ENCODE peak calls at places on chromosomes 4 and X, in four cellular contexts. N is body of pancreas, O is fibroblast of the aortic adventitia, C is ovary. B is an unnamed sample.

GRCh38 chrX:348461-349117 is 30.0 kb upstream of the GTPBP6 start:
- DNase-seq in C (no peak), O (peak; percentile 5), N (no peak), B (no peak)

GRCh38 chr4:102620697-102621497 is 119.7 kb downstream of the NFKB1 start:
- DNase-seq in C (no peak), N (peak; percentile 71), O (peak; percentile 87), B (no peak)

GRCh38 chr4:82782626-82783025 is 16.0 kb downstream of the SCD5 start:
- DNase-seq in C (no peak), O (no peak), N (no peak), B (no peak)

GRCh38 chr4:74682567-74683359 is 111.6 kb downstream of the BTC start:
- DNase-seq in N (peak; percentile 43), C (no peak), O (peak; percentile 94), B (no peak)

GRCh38 chr4:168021666-168022065 is 70.7 kb upstream of the ANXA10 start:
- DNase-seq in O (peak; percentile 58), C (no peak), N (no peak), B (no peak)

GRCh38 chr4:117560329-117560728 is 474.0 kb upstream of the NDST3 start:
- DNase-seq in C (no peak), O (peak; percentile 1), N (no peak), B (no peak)

GRCh38 chr4:3128976-3129375 is 54.5 kb downstream of the HTT start:
- DNase-seq in C (no peak), N (no peak), O (peak; percentile 56), B (no peak)

GRCh38 chrX:19867411-19867732 is 20.0 kb downstream of the SH3KBP1 start:
- DNase-seq in C (no peak), N (no peak), O (peak; percentile 70), B (no peak)

GRCh38 chr4:26321326-26322276 is 787 bp downstream of the RBPJ start:
- DNase-seq in O (peak; percentile 47), N (peak; percentile 36), C (no peak), B (peak; percentile 40)

GRCh38 chr4:6892190-6892908 is 17.3 kb upstream of the TBC1D14 start:
- DNase-seq in O (peak; percentile 57), N (no peak), C (no peak), B (no peak)

GRCh38 chr4:112167790-112168189 is 22.5 kb downstream of the FAM241A start:
- DNase-seq in C (no peak), O (no peak), N (no peak), B (no peak)

GRCh38 chr4:119627267-119628190 is 1.1 kb downstream of the PDE5A start:
- DNase-seq in O (peak; percentile 80), N (peak; percentile 70), C (peak; percentile 64), B (peak; percentile 81)

GRCh38 chrX:103413981-103414380 is 37.6 kb downstream of the BEX3 start:
- DNase-seq in C (no peak), N (no peak), O (no peak), B (no peak)

GRCh38 chr4:94887027-94887426 is 129.3 kb downstream of the BMPR1B start:
- DNase-seq in C (no peak), N (no peak), O (no peak), B (no peak)

GRCh38 chr4:15413010-15413622 is 14.7 kb upstream of the C1QTNF7 start:
- DNase-seq in C (no peak), O (peak; percentile 54), N (no peak), B (no peak)

GRCh38 chrX:129769467-129770154 is 10.1 kb upstream of the SASH3 start:
- DNase-seq in O (no peak), N (no peak), C (no peak), B (no peak)

GRCh38 chr4:1015179-1015578 is 3.8 kb downstream of the FGFRL1 start:
- DNase-seq in O (no peak), N (no peak), C (no peak), B (no peak)

GRCh38 chr4:151046609-151047008 is 31.5 kb upstream of the LRBA start:
- DNase-seq in N (no peak), C (no peak), O (no peak), B (no peak)

GRCh38 chr4:151048913-151049312 is 33.8 kb upstream of the LRBA start:
- DNase-seq in O (no peak), N (no peak), C (no peak), B (no peak)

GRCh38 chr4:151049430-151049884 is 34.4 kb upstream of the LRBA start:
- DNase-seq in O (no peak), C (no peak), N (no peak), B (no peak)

GRCh38 chr4:151043803-151044535 is 28.9 kb upstream of the LRBA start:
- DNase-seq in N (no peak), C (no peak), O (no peak), B (no peak)

GRCh38 chr4:151045907-151046306 is 30.8 kb upstream of the LRBA start:
- DNase-seq in C (no peak), N (no peak), O (no peak), B (peak; percentile 22)
- TF ChIP-seq CTCF in C (no peak), N (peak; percentile 31), O (no peak), B (no peak)

GRCh38 chr4:153676984-153677383 is 7.1 kb upstream of the TLR2 start:
- DNase-seq in C (no peak), O (peak; percentile 92), N (no peak), B (no peak)
- TF ChIP-seq CTCF in C (no peak), O (no peak), N (no peak), B (no peak)

GRCh38 chr4:18570370-18570769 is 548.8 kb upstream of the LCORL start:
- DNase-seq in N (no peak), O (no peak), C (no peak), B (no peak)

GRCh38 chr4:18571252-18571885 is 549.8 kb upstream of the LCORL start:
- DNase-seq in N (no peak), C (no peak), O (no peak), B (no peak)

GRCh38 chr4:18566970-18567799 is 545.6 kb upstream of the LCORL start:
- DNase-seq in N (no peak), O (no peak), C (no peak), B (no peak)

GRCh38 chr4:18568600-18568999 is 547.0 kb upstream of the LCORL start:
- DNase-seq in N (no peak), C (no peak), O (peak; percentile 6), B (no peak)
- TF ChIP-seq CTCF in N (peak; percentile 30), C (no peak), O (no peak), B (no peak)

DNA sequence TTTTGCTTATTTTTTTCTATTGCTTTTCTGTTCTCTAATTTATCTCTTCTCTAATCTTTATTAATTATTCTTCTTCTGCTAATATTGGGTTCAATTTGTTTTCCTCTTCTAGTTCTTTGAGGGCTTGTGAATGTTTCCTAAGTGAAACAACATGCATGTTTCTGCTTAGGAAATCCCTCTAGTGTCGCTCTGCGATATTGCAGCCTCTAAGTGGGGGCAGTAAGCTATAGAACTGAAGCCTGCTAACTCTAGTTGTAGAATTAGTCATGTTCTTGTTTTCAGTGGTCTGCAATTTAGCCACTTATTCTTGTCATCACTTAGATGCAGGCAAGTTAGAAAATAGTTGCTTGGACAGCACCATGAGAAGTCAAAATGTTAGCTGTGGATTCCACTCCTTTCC is 222.6 kb downstream of the SPIN4 start:
- DNase-seq in O (peak; percentile 1), N (peak; percentile 10), C (no peak), B (no peak)
- TF ChIP-seq CTCF in O (peak; percentile 54), N (peak; percentile 49), C (no peak), B (peak; percentile 33)

GRCh38 chr4:86910820-86911684 is 18.8 kb upstream of the C4orf36 start:
- DNase-seq in N (no peak), O (peak; percentile 68), C (no peak), B (no peak)

GRCh38 chr4:86909540-86909939 is 17.3 kb upstream of the C4orf36 start:
- DNase-seq in C (no peak), N (no peak), O (no peak), B (no peak)

GRCh38 chr4:86909945-86910344 is 17.7 kb upstream of the C4orf36 start:
- DNase-seq in N (no peak), O (no peak), C (no peak), B (no peak)

DNA sequence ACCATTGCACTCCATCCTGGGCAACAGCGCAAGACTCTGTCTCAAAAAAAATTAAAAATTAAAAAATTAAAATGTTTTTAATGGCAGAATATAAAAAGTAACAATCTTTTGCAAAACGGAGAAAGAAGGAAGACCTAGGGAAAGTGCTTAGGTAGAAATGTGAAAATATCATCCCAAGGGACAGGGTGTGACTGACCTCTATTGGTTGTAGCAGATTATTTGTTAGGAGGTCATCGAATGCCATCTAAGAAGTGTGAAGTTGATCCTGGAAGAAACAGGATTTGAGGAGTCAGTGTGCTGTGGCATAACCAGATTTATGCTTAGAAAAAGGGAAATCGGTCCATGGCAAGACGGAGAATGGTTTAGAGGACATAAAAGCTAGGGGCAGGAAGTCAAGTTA is 18.1 kb upstream of the C4orf36 start:
- DNase-seq in C (no peak), N (no peak), O (no peak), B (no peak)
- TF ChIP-seq CTCF in C (no peak), N (no peak), O (no peak), B (no peak)

B was measured in endothelial cell.